ENCODE peak calls at places on chromosomes 11 and 22, in four cellular contexts. O, Z, W and L are unnamed samples.

GRCh38 chr22:26707090-26707489 is 49.7 kb downstream of the MIAT start:
- DNase-seq in O (no peak), Z (no peak), W (no peak), L (no peak)

GRCh38 chr11:106925245-106925644 is 93.0 kb downstream of the GUCY1A2 start:
- DNase-seq in O (no peak), Z (no peak), W (no peak), L (no peak)

GRCh38 chr11:45658292-45658991 is 7.0 kb downstream of the CHST1 start:
- DNase-seq in O (peak), Z (peak), W (no peak), L (peak)

GRCh38 chr22:35731321-35731720 is 13.6 kb downstream of the APOL5 start:
- DNase-seq in O (no peak), Z (no peak), W (no peak), L (no peak)

GRCh38 chr11:48043111-48043997 is 63.0 kb downstream of the PTPRJ start:
- DNase-seq in O (no peak), Z (no peak), W (no peak), L (no peak)

GRCh38 chr11:82930229-82930628 is 28.7 kb downstream of the DDIAS start:
- DNase-seq in O (no peak), Z (no peak), W (no peak), L (no peak)

GRCh38 chr11:117900144-117900651 is 23.7 kb upstream of the FXYD6 start:
- DNase-seq in O (no peak), Z (no peak), W (no peak), L (no peak)

GRCh38 chr11:107696140-107696539 is 15.7 kb downstream of the SLN start:
- DNase-seq in O (no peak), Z (no peak), W (peak), L (no peak)

GRCh38 chr22:46963672-46964545 is 201.5 kb downstream of the TBC1D22A start:
- DNase-seq in O (no peak), Z (no peak), W (no peak), L (no peak)

GRCh38 chr11:64341851-64342791 is 2.1 kb downstream of the CCDC88B start:
- DNase-seq in O (peak), Z (peak), W (peak), L (peak)

GRCh38 chr22:45918455-45919370 is 58.2 kb downstream of the WNT7B start:
- DNase-seq in O (peak), Z (no peak), W (peak), L (no peak)

GRCh38 chr11:16604784-16605439 is 133.5 kb upstream of the C11orf58 start:
- DNase-seq in O (peak), Z (peak), W (peak), L (no peak)

GRCh38 chr11:96102664-96103068 is 178.8 kb upstream of the MTMR2 start:
- DNase-seq in O (no peak), Z (no peak), W (no peak), L (no peak)

GRCh38 chr11:77172666-77172982 is 44.6 kb downstream of the MYO7A start:
- DNase-seq in O (no peak), Z (no peak), W (no peak), L (no peak)

GRCh38 chr11:131661137-131661536 is 290.7 kb downstream of the NTM start:
- DNase-seq in O (no peak), Z (no peak), W (no peak), L (no peak)

GRCh38 chr11:130726234-130726559 is 190.1 kb downstream of the SNX19 start:
- DNase-seq in O (no peak), Z (no peak), W (no peak), L (no peak)

GRCh38 chr11:14026961-14027360 is 64.4 kb downstream of the SPON1 start:
- DNase-seq in O (no peak), Z (no peak), W (no peak), L (no peak)

GRCh38 chr11:69367211-69367964 is 73.4 kb downstream of the MYEOV start:
- DNase-seq in O (no peak), Z (no peak), W (no peak), L (peak)

GRCh38 chr11:115391598-115391997 is 112.6 kb downstream of the CADM1 start:
- DNase-seq in O (peak), Z (peak), W (no peak), L (no peak)

GRCh38 chr22:19066531-19067271 is 55.5 kb downstream of the DGCR2 start:
- DNase-seq in O (no peak), Z (no peak), W (no peak), L (no peak)

GRCh38 chr22:48885919-48886305 is 941.8 kb downstream of the BRD1 start:
- DNase-seq in O (no peak), Z (no peak), W (no peak), L (peak)

GRCh38 chr11:63614136-63614664 is at the start of gene PLAAT3:
- DNase-seq in O (no peak), Z (peak), W (peak), L (peak)

GRCh38 chr22:27801197-27801615 is 350 bp downstream of the MN1 start:
- DNase-seq in O (no peak), Z (peak), W (peak), L (no peak)
- H3K27ac ChIP-seq in O (peak), Z (no peak), W (peak), L (peak)

DNA sequence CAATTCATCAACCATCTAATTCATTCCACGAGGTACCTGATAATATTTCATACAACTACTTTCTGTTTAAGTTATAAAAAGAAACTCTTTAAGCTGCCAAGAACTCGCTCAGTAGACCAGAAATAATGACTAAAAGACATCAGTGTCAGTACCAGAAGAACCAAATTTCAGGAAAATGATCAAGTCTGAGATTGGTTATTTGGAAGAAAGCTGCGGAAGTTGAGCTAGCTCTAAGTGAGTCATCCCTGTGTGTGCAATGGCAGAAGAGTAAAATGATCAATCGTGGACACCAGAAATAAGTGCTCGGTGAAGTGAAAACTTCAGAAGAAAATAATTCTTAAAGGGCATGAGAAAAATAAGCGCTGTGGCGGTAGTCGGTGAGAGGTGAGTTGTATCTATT is 933.2 kb upstream of the CHORDC1 start:
- DNase-seq in O (no peak), Z (no peak), W (no peak), L (no peak)
- H3K27ac ChIP-seq in O (no peak), Z (no peak), W (no peak), L (no peak)

GRCh38 chr11:66510990-66511339 is 530 bp downstream of the BBS1 start:
- DNase-seq in O (no peak), Z (no peak), W (peak), L (no peak)
- H3K27ac ChIP-seq in O (peak), Z (peak), W (peak), L (no peak)

GRCh38 chr11:19683862-19684491 is 28.7 kb upstream of the NAV2 start:
- DNase-seq in O (no peak), Z (no peak), W (no peak), L (no peak)

GRCh38 chr11:19679952-19680823 is 32.4 kb upstream of the NAV2 start:
- DNase-seq in O (peak), Z (no peak), W (peak), L (peak)

GRCh38 chr11:19677380-19678080 is 35.1 kb upstream of the NAV2 start:
- DNase-seq in O (no peak), Z (no peak), W (no peak), L (no peak)

GRCh38 chr11:19683141-19683805 is 29.4 kb upstream of the NAV2 start:
- DNase-seq in O (no peak), Z (no peak), W (no peak), L (no peak)

DNA sequence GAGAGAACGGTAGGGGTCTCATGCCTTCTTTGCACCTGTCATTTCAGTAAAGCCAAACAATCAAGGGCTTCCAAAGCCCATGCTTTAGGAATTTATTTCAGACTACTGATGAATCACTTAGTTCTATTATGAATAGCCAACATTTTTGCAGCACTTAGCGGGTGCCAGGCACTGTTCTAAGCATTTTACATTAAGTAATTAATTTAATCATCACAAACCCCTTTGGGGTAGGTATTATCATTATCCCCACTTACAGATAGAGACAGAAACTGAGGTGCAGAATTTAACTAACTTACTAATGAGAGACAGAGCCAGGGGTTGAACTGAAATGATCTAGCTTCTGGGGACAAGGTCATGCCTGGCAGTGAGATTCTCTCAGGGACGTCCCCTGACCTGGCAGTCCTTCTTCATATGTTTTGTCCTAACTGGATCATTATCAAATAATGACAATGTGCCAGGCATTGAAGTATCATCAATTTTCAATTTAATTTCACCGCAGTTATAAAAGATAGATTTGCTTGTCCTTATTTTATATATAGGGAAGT is 31.7 kb upstream of the NAV2 start:
- DNase-seq in O (peak), Z (no peak), W (no peak), L (no peak)
- H3K27ac ChIP-seq in O (peak), Z (no peak), W (peak), L (peak)

GRCh38 chr22:31333648-31334047 is 12.5 kb downstream of the PATZ1 start:
- DNase-seq in O (no peak), Z (no peak), W (no peak), L (no peak)
- H3K27ac ChIP-seq in O (no peak), Z (no peak), W (no peak), L (no peak)

DNA sequence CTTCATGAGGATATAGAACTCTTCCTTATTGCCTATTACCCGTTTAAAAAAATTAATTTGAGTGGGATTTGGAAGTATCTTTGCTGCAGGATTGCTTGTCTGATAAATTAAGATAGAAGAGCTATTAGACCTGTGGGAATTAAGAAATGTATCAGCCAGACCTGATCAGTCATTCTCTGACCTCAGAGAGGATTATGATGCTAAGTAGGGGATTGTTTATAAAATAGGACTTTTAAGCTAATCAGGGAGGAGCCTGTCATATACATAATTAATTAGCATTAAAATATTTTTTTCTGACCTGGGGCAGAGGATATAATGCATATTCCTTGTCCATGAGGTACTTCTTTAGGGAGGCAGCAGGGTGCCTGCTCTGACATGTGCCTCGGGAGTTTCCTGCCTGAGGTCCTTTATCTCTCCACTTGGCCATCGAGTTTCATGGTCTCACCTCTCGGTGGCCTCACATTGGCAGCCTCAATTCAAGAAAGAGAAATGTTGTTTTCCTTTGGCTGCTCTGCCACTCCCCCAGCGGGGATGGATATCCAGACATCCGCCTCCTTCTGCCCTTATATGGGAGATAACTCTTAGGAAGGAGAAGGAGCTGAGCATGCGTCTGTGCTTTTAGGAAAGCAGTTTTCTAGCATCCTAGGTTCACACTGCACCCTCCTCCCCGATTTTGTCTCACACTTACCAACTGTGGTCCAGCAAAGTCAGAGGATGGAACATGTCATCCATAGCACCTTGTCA is 41.1 kb downstream of the DIXDC1 start:
- DNase-seq in O (peak), Z (peak), W (no peak), L (peak)
- H3K27ac ChIP-seq in O (no peak), Z (peak), W (no peak), L (peak)

GRCh38 chr11:3153291-3153861 is 11.7 kb downstream of the OSBPL5 start:
- DNase-seq in O (no peak), Z (no peak), W (no peak), L (peak)
- H3K27ac ChIP-seq in O (no peak), Z (no peak), W (peak), L (peak)